ENCODE peak calls at places on chromosomes 13 and 19, in seven cellular contexts. One of them, this sample, is unnamed.

GRCh38 chr13:95588134-95588533 is 35.6 kb downstream of the CLDN10 start:
- DNase-seq in left ventricle myocardium superior: no peak
- DNase-seq in activated T-helper 2 cell treated with anti-CD3 and anti-CD28 coated beads, Interferon-gamma antibody, Interleukin-2, Interleukin-4, amounts not matched to agents 10 μg/mL and 5 μg/mL and 100 μg/mL, durations not matched to agents 14 hours and 24 hours and 36 hours: no peak
- DNase-seq in NCI-H1105: no peak
- DNase-seq in AG08396: no peak
- DNase-seq in Calu3: no peak
- DNase-seq in HFFc6: no peak
- DNase-seq in this sample: no peak

GRCh38 chr13:27921421-27921960 is 1.7 kb downstream of the PDX1 start:
- DNase-seq in left ventricle myocardium superior: no peak
- DNase-seq in activated T-helper 2 cell treated with anti-CD3 and anti-CD28 coated beads, Interferon-gamma antibody, Interleukin-2, Interleukin-4, amounts not matched to agents 10 μg/mL and 5 μg/mL and 100 μg/mL, durations not matched to agents 14 hours and 24 hours and 36 hours: no peak
- DNase-seq in NCI-H1105: no peak
- DNase-seq in AG08396: no peak
- DNase-seq in Calu3: no peak
- DNase-seq in HFFc6: no peak
- DNase-seq in this sample: no peak

GRCh38 chr19:6262519-6262918 is 17.3 kb downstream of the MLLT1 start:
- DNase-seq in left ventricle myocardium superior: no peak
- DNase-seq in activated T-helper 2 cell treated with anti-CD3 and anti-CD28 coated beads, Interferon-gamma antibody, Interleukin-2, Interleukin-4, amounts not matched to agents 10 μg/mL and 5 μg/mL and 100 μg/mL, durations not matched to agents 14 hours and 24 hours and 36 hours: no peak
- DNase-seq in NCI-H1105: no peak
- DNase-seq in AG08396: no peak
- DNase-seq in Calu3: no peak
- DNase-seq in HFFc6: no peak
- DNase-seq in this sample: no peak

GRCh38 chr13:44438234-44438579 is 64.6 kb downstream of the SERP2 start:
- DNase-seq in left ventricle myocardium superior: no peak
- DNase-seq in activated T-helper 2 cell treated with anti-CD3 and anti-CD28 coated beads, Interferon-gamma antibody, Interleukin-2, Interleukin-4, amounts not matched to agents 10 μg/mL and 5 μg/mL and 100 μg/mL, durations not matched to agents 14 hours and 24 hours and 36 hours: no peak
- DNase-seq in NCI-H1105: no peak
- DNase-seq in AG08396: no peak
- DNase-seq in Calu3: no peak
- DNase-seq in HFFc6: no peak
- DNase-seq in this sample: no peak

GRCh38 chr19:19034204-19034624 is 811 bp downstream of the ARMC6 start:
- DNase-seq in left ventricle myocardium superior: no peak
- DNase-seq in activated T-helper 2 cell treated with anti-CD3 and anti-CD28 coated beads, Interferon-gamma antibody, Interleukin-2, Interleukin-4, amounts not matched to agents 10 μg/mL and 5 μg/mL and 100 μg/mL, durations not matched to agents 14 hours and 24 hours and 36 hours: peak; percentile 80
- DNase-seq in NCI-H1105: peak; percentile 55
- DNase-seq in AG08396: peak; percentile 79
- DNase-seq in Calu3: peak; percentile 69
- DNase-seq in HFFc6: peak; percentile 75
- DNase-seq in this sample: peak; percentile 66

GRCh38 chr19:50916069-50916468 is 4.9 kb upstream of the KLK4 start:
- DNase-seq in left ventricle myocardium superior: no peak
- DNase-seq in activated T-helper 2 cell treated with anti-CD3 and anti-CD28 coated beads, Interferon-gamma antibody, Interleukin-2, Interleukin-4, amounts not matched to agents 10 μg/mL and 5 μg/mL and 100 μg/mL, durations not matched to agents 14 hours and 24 hours and 36 hours: no peak
- DNase-seq in NCI-H1105: no peak
- DNase-seq in AG08396: no peak
- DNase-seq in Calu3: no peak
- DNase-seq in HFFc6: no peak
- DNase-seq in this sample: no peak

GRCh38 chr19:46911456-46911855 is 50.7 kb downstream of the ARHGAP35 start:
- DNase-seq in left ventricle myocardium superior: no peak
- DNase-seq in activated T-helper 2 cell treated with anti-CD3 and anti-CD28 coated beads, Interferon-gamma antibody, Interleukin-2, Interleukin-4, amounts not matched to agents 10 μg/mL and 5 μg/mL and 100 μg/mL, durations not matched to agents 14 hours and 24 hours and 36 hours: no peak
- DNase-seq in NCI-H1105: no peak
- DNase-seq in AG08396: no peak
- DNase-seq in Calu3: no peak
- DNase-seq in HFFc6: no peak
- DNase-seq in this sample: no peak

GRCh38 chr19:2446390-2446789 is 10.4 kb downstream of the LMNB2 start:
- DNase-seq in left ventricle myocardium superior: no peak
- DNase-seq in activated T-helper 2 cell treated with anti-CD3 and anti-CD28 coated beads, Interferon-gamma antibody, Interleukin-2, Interleukin-4, amounts not matched to agents 10 μg/mL and 5 μg/mL and 100 μg/mL, durations not matched to agents 14 hours and 24 hours and 36 hours: no peak
- DNase-seq in NCI-H1105: no peak
- DNase-seq in AG08396: no peak
- DNase-seq in Calu3: no peak
- DNase-seq in HFFc6: no peak
- DNase-seq in this sample: peak; percentile 3

GRCh38 chr19:48041877-48042580 is 1.9 kb downstream of the CABP5 start:
- DNase-seq in left ventricle myocardium superior: no peak
- DNase-seq in activated T-helper 2 cell treated with anti-CD3 and anti-CD28 coated beads, Interferon-gamma antibody, Interleukin-2, Interleukin-4, amounts not matched to agents 10 μg/mL and 5 μg/mL and 100 μg/mL, durations not matched to agents 14 hours and 24 hours and 36 hours: no peak
- DNase-seq in NCI-H1105: no peak
- DNase-seq in AG08396: no peak
- DNase-seq in Calu3: no peak
- DNase-seq in HFFc6: no peak
- DNase-seq in this sample: no peak